ENCODE peak calls at places on chromosomes 7 and 10, in ten cellular contexts. O is uterus, E is GM12892, S is tibial nerve, I is AG08395, F is GM23248, X is endothelial cell of umbilical vein, H is aorta, J is lower lobe of right lung, V is NCI-H446. M is an unnamed sample.
A peak's percentile ranks its signal among the peaks of the same experiment; 100 is the strongest.

GRCh38 chr7:132276252-132276651 is 300.0 kb downstream of the PLXNA4 start:
- DNase-seq in H (no peak), F (no peak), J (no peak), V (no peak), E (no peak), O (no peak), X (no peak), I (no peak), S (no peak), M (no peak)

GRCh38 chr7:157703131-157703530 is 366.3 kb downstream of the DNAJB6 start:
- DNase-seq in F (no peak), J (peak; percentile 32), I (no peak), V (no peak), S (no peak), X (no peak), H (no peak), O (no peak), E (no peak), M (no peak)

GRCh38 chr7:131076032-131076431 is 251.6 kb upstream of the MKLN1 start:
- DNase-seq in J (no peak), H (no peak), I (peak; percentile 53), E (no peak), V (no peak), F (peak; percentile 92), O (no peak), S (no peak), X (no peak), M (peak; percentile 29)

GRCh38 chr7:150787321-150788281 is 12.6 kb downstream of the TMEM176B start:
- DNase-seq in E (no peak), J (no peak), S (no peak), H (no peak), I (no peak), F (peak; percentile 18), V (no peak), O (no peak), X (no peak), M (no peak)

GRCh38 chr10:12130237-12130872 is 878 bp downstream of the SEC61A2 start:
- DNase-seq in F (peak; percentile 87), X (peak; percentile 73), J (no peak), I (peak; percentile 66), O (peak; percentile 22), H (no peak), V (peak; percentile 35), E (peak; percentile 38), S (no peak), M (peak; percentile 42)

GRCh38 chr7:109377076-109377884 is 807.6 kb downstream of the DNAJB9 start:
- DNase-seq in H (no peak), I (no peak), O (no peak), F (no peak), E (no peak), S (no peak), J (no peak), X (no peak), V (no peak), M (no peak)

GRCh38 chr7:137970263-137970975 is 31.5 kb downstream of the CREB3L2 start:
- DNase-seq in J (no peak), I (peak; percentile 89), E (no peak), O (peak; percentile 56), H (peak; percentile 82), S (no peak), X (peak; percentile 84), V (no peak), F (peak; percentile 93), M (peak; percentile 80)

GRCh38 chr10:29588640-29589421 is 45.9 kb downstream of the SVIL start:
- DNase-seq in J (no peak), S (no peak), H (no peak), X (peak; percentile 34), I (no peak), O (no peak), F (peak; percentile 68), V (no peak), E (no peak), M (peak; percentile 43)

GRCh38 chr10:97744405-97745035 is 7.6 kb downstream of the ZFYVE27 start:
- DNase-seq in E (no peak), V (no peak), I (no peak), F (no peak), H (no peak), S (no peak), O (no peak), J (no peak), X (no peak), M (no peak)

GRCh38 chr10:29150010-29150409 is 138.9 kb upstream of the LYZL1 start:
- DNase-seq in X (peak; percentile 95), V (no peak), O (no peak), E (no peak), S (no peak), J (peak; percentile 50), F (no peak), I (no peak), H (peak; percentile 60), M (no peak)

GRCh38 chr10:93716771-93717170 is 14.4 kb upstream of the FRA10AC1 start:
- DNase-seq in O (no peak), S (no peak), F (no peak), I (no peak), V (no peak), E (no peak), H (no peak), X (no peak), J (no peak), M (no peak)

GRCh38 chr10:72687035-72687434 is 4.9 kb upstream of the MCU start:
- DNase-seq in O (no peak), F (no peak), I (no peak), J (no peak), X (no peak), E (no peak), V (no peak), S (no peak), H (no peak), M (no peak)

GRCh38 chr7:88219781-88220747 is at the start of gene SRI:
- DNase-seq in I (peak; percentile 94), J (peak; percentile 95), E (peak; percentile 65), S (peak; percentile 67), F (peak; percentile 96), H (peak; percentile 92), X (peak; percentile 88), O (peak; percentile 83), V (peak; percentile 42), M (peak; percentile 58)

GRCh38 chr7:140607441-140607989 is 33.1 kb downstream of the DENND2A start:
- DNase-seq in E (no peak), J (peak; percentile 54), X (no peak), V (no peak), O (peak; percentile 88), S (peak; percentile 63), F (peak; percentile 89), I (peak; percentile 73), H (peak; percentile 76), M (peak; percentile 49)

GRCh38 chr7:64504581-64505120 is 58.2 kb downstream of the ZNF680 start:
- DNase-seq in J (no peak), O (no peak), I (no peak), V (no peak), E (no peak), F (no peak), H (no peak), S (no peak), X (no peak), M (no peak)

GRCh38 chr7:82131224-82131623 is 312.4 kb downstream of the CACNA2D1 start:
- DNase-seq in F (peak; percentile 40), S (no peak), H (no peak), I (no peak), J (no peak), V (no peak), O (no peak), X (no peak), E (no peak), M (no peak)

GRCh38 chr10:124282326-124282725 is 136.4 kb downstream of the OAT start:
- DNase-seq in V (no peak), O (no peak), I (no peak), J (no peak), S (no peak), E (no peak), X (no peak), H (peak; percentile 25), F (no peak), M (no peak)

M was measured in GM04504.